ENCODE peak calls at places on chromosomes 2 and 18, in five cellular contexts. One of them, this sample, is unnamed.

GRCh38 chr2:98458207-98458606 is 13.5 kb downstream of the INPP4A start:
- DNase-seq in frontal cortex: no peak
- DNase-seq in caudate nucleus: no peak
- DNase-seq in NCI-H446 treated with DMSO at 0.1 percent for 48 hours: no peak
- DNase-seq in HFFc6: peak
- DNase-seq in this sample: no peak

GRCh38 chr2:54570925-54571694 is 115.0 kb downstream of the SPTBN1 start:
- DNase-seq in frontal cortex: no peak
- DNase-seq in caudate nucleus: peak
- DNase-seq in NCI-H446 treated with DMSO at 0.1 percent for 48 hours: no peak
- DNase-seq in HFFc6: peak
- DNase-seq in this sample: no peak

GRCh38 chr2:173669271-173669853 is 295.8 kb downstream of the SP3 start:
- DNase-seq in frontal cortex: no peak
- DNase-seq in caudate nucleus: no peak
- DNase-seq in NCI-H446 treated with DMSO at 0.1 percent for 48 hours: no peak
- DNase-seq in HFFc6: peak
- DNase-seq in this sample: no peak

GRCh38 chr2:14828223-14828622 is 195.7 kb downstream of the LRATD1 start:
- DNase-seq in frontal cortex: no peak
- DNase-seq in caudate nucleus: no peak
- DNase-seq in NCI-H446 treated with DMSO at 0.1 percent for 48 hours: no peak
- DNase-seq in HFFc6: no peak
- DNase-seq in this sample: no peak

GRCh38 chr2:9203876-9204275 is 2.7 kb upstream of the ASAP2 start:
- DNase-seq in frontal cortex: no peak
- DNase-seq in caudate nucleus: no peak
- DNase-seq in NCI-H446 treated with DMSO at 0.1 percent for 48 hours: no peak
- DNase-seq in HFFc6: no peak
- DNase-seq in this sample: no peak

GRCh38 chr2:235749121-235749780 is 255.4 kb downstream of the AGAP1 start:
- DNase-seq in frontal cortex: no peak
- DNase-seq in caudate nucleus: no peak
- DNase-seq in NCI-H446 treated with DMSO at 0.1 percent for 48 hours: no peak
- DNase-seq in HFFc6: peak
- DNase-seq in this sample: no peak

GRCh38 chr2:17326717-17327116 is 191.5 kb downstream of the RAD51AP2 start:
- DNase-seq in frontal cortex: no peak
- DNase-seq in caudate nucleus: no peak
- DNase-seq in NCI-H446 treated with DMSO at 0.1 percent for 48 hours: peak
- DNase-seq in HFFc6: no peak
- DNase-seq in this sample: no peak

GRCh38 chr2:2826621-2827020 is 495.5 kb upstream of the MYT1L start:
- DNase-seq in frontal cortex: no peak
- DNase-seq in caudate nucleus: no peak
- DNase-seq in NCI-H446 treated with DMSO at 0.1 percent for 48 hours: no peak
- DNase-seq in HFFc6: no peak
- DNase-seq in this sample: no peak

GRCh38 chr2:149507933-149508332 is 79.6 kb downstream of the MMADHC start:
- DNase-seq in frontal cortex: no peak
- DNase-seq in caudate nucleus: no peak
- DNase-seq in NCI-H446 treated with DMSO at 0.1 percent for 48 hours: no peak
- DNase-seq in HFFc6: no peak
- DNase-seq in this sample: no peak

GRCh38 chr2:128329607-128330006 is 10.9 kb upstream of the HS6ST1 start:
- DNase-seq in frontal cortex: no peak
- DNase-seq in caudate nucleus: no peak
- DNase-seq in NCI-H446 treated with DMSO at 0.1 percent for 48 hours: no peak
- DNase-seq in HFFc6: no peak
- DNase-seq in this sample: no peak

GRCh38 chr2:69466728-69467127 is 29.5 kb upstream of the NFU1 start:
- DNase-seq in frontal cortex: no peak
- DNase-seq in caudate nucleus: no peak
- DNase-seq in NCI-H446 treated with DMSO at 0.1 percent for 48 hours: no peak
- DNase-seq in HFFc6: no peak
- DNase-seq in this sample: no peak

GRCh38 chr18:41881285-41881684 is 73.7 kb upstream of the PIK3C3 start:
- DNase-seq in frontal cortex: no peak
- DNase-seq in caudate nucleus: no peak
- DNase-seq in NCI-H446 treated with DMSO at 0.1 percent for 48 hours: no peak
- DNase-seq in HFFc6: peak
- DNase-seq in this sample: no peak

GRCh38 chr2:162074937-162075688 is 1.1 kb upstream of the DPP4 start:
- DNase-seq in frontal cortex: no peak
- DNase-seq in caudate nucleus: no peak
- DNase-seq in NCI-H446 treated with DMSO at 0.1 percent for 48 hours: no peak
- DNase-seq in HFFc6: peak
- DNase-seq in this sample: no peak

GRCh38 chr2:150045601-150046000 is 441.9 kb downstream of the RND3 start:
- DNase-seq in frontal cortex: no peak
- DNase-seq in caudate nucleus: no peak
- DNase-seq in NCI-H446 treated with DMSO at 0.1 percent for 48 hours: no peak
- DNase-seq in HFFc6: no peak
- DNase-seq in this sample: no peak

GRCh38 chr18:58268849-58269248 is 224.8 kb downstream of the NEDD4L start:
- DNase-seq in frontal cortex: no peak
- DNase-seq in caudate nucleus: no peak
- DNase-seq in NCI-H446 treated with DMSO at 0.1 percent for 48 hours: no peak
- DNase-seq in HFFc6: peak
- DNase-seq in this sample: no peak

GRCh38 chr2:183242937-183243336 is 118.7 kb downstream of the NUP35 start:
- DNase-seq in frontal cortex: no peak
- DNase-seq in caudate nucleus: no peak
- DNase-seq in NCI-H446 treated with DMSO at 0.1 percent for 48 hours: peak
- DNase-seq in HFFc6: no peak
- DNase-seq in this sample: no peak

GRCh38 chr2:8154936-8155335 is 526.9 kb upstream of the ID2 start:
- DNase-seq in frontal cortex: no peak
- DNase-seq in caudate nucleus: no peak
- DNase-seq in NCI-H446 treated with DMSO at 0.1 percent for 48 hours: no peak
- DNase-seq in HFFc6: peak
- DNase-seq in this sample: no peak

GRCh38 chr2:133341575-133341974 is 226.7 kb downstream of the NCKAP5 start:
- DNase-seq in frontal cortex: no peak
- DNase-seq in caudate nucleus: no peak
- DNase-seq in NCI-H446 treated with DMSO at 0.1 percent for 48 hours: no peak
- DNase-seq in HFFc6: no peak
- DNase-seq in this sample: no peak

GRCh38 chr2:233195027-233195426 is 56.4 kb upstream of the ATG16L1 start:
- DNase-seq in frontal cortex: no peak
- DNase-seq in caudate nucleus: no peak
- DNase-seq in NCI-H446 treated with DMSO at 0.1 percent for 48 hours: no peak
- DNase-seq in HFFc6: no peak
- DNase-seq in this sample: no peak

GRCh38 chr2:164793531-164793930 is 48.1 kb downstream of the COBLL1 start:
- DNase-seq in frontal cortex: no peak
- DNase-seq in caudate nucleus: no peak
- DNase-seq in NCI-H446 treated with DMSO at 0.1 percent for 48 hours: no peak
- DNase-seq in HFFc6: no peak
- DNase-seq in this sample: no peak

GRCh38 chr2:146037334-146037870 is 1517.5 kb upstream of the ZEB2 start:
- DNase-seq in frontal cortex: no peak
- DNase-seq in caudate nucleus: no peak
- DNase-seq in NCI-H446 treated with DMSO at 0.1 percent for 48 hours: no peak
- DNase-seq in HFFc6: peak
- DNase-seq in this sample: no peak

GRCh38 chr2:66587216-66587615 is 152.3 kb downstream of the MEIS1 start:
- DNase-seq in frontal cortex: no peak
- DNase-seq in caudate nucleus: no peak
- DNase-seq in NCI-H446 treated with DMSO at 0.1 percent for 48 hours: no peak
- DNase-seq in HFFc6: no peak
- DNase-seq in this sample: no peak

GRCh38 chr2:172775319-172775718 is 39.7 kb downstream of the RAPGEF4 start:
- DNase-seq in frontal cortex: no peak
- DNase-seq in caudate nucleus: no peak
- DNase-seq in NCI-H446 treated with DMSO at 0.1 percent for 48 hours: peak
- DNase-seq in HFFc6: no peak
- DNase-seq in this sample: no peak

GRCh38 chr2:202299712-202300111 is 34.1 kb downstream of the NOP58 start:
- DNase-seq in frontal cortex: no peak
- DNase-seq in caudate nucleus: no peak
- DNase-seq in NCI-H446 treated with DMSO at 0.1 percent for 48 hours: no peak
- DNase-seq in HFFc6: no peak
- DNase-seq in this sample: no peak

GRCh38 chr2:108073425-108074072 is 87.2 kb downstream of the SLC5A7 start:
- DNase-seq in frontal cortex: no peak
- DNase-seq in caudate nucleus: no peak
- DNase-seq in NCI-H446 treated with DMSO at 0.1 percent for 48 hours: no peak
- DNase-seq in HFFc6: no peak
- DNase-seq in this sample: no peak

GRCh38 chr2:72892506-72893173 is 5.4 kb downstream of the SPR start:
- DNase-seq in frontal cortex: no peak
- DNase-seq in caudate nucleus: peak
- DNase-seq in NCI-H446 treated with DMSO at 0.1 percent for 48 hours: peak
- DNase-seq in HFFc6: peak
- DNase-seq in this sample: peak

GRCh38 chr2:67215214-67215613 is 181.9 kb upstream of the ETAA1 start:
- DNase-seq in frontal cortex: no peak
- DNase-seq in caudate nucleus: no peak
- DNase-seq in NCI-H446 treated with DMSO at 0.1 percent for 48 hours: peak
- DNase-seq in HFFc6: peak
- DNase-seq in this sample: no peak

GRCh38 chr18:79986726-79987125 is 1.6 kb downstream of the TXNL4A start:
- DNase-seq in frontal cortex: no peak
- DNase-seq in caudate nucleus: no peak
- DNase-seq in NCI-H446 treated with DMSO at 0.1 percent for 48 hours: no peak
- DNase-seq in HFFc6: no peak
- DNase-seq in this sample: no peak

GRCh38 chr2:7193457-7193856 is 276.2 kb downstream of the RNF144A start:
- DNase-seq in frontal cortex: no peak
- DNase-seq in caudate nucleus: no peak
- DNase-seq in NCI-H446 treated with DMSO at 0.1 percent for 48 hours: no peak
- DNase-seq in HFFc6: no peak
- DNase-seq in this sample: no peak

GRCh38 chr18:55491606-55492005 is 96.4 kb downstream of the TCF4 start:
- DNase-seq in frontal cortex: no peak
- DNase-seq in caudate nucleus: no peak
- DNase-seq in NCI-H446 treated with DMSO at 0.1 percent for 48 hours: no peak
- DNase-seq in HFFc6: no peak
- DNase-seq in this sample: no peak

GRCh38 chr18:29083545-29083944 is 906.6 kb upstream of the CDH2 start:
- DNase-seq in frontal cortex: no peak
- DNase-seq in caudate nucleus: no peak
- DNase-seq in NCI-H446 treated with DMSO at 0.1 percent for 48 hours: no peak
- DNase-seq in HFFc6: no peak
- DNase-seq in this sample: no peak

GRCh38 chr2:237723613-237724012 is 75.0 kb upstream of the RBM44 start:
- DNase-seq in frontal cortex: no peak
- DNase-seq in caudate nucleus: no peak
- DNase-seq in NCI-H446 treated with DMSO at 0.1 percent for 48 hours: no peak
- DNase-seq in HFFc6: no peak
- DNase-seq in this sample: no peak

GRCh38 chr2:47724221-47724981 is 58.5 kb upstream of the MSH6 start:
- DNase-seq in frontal cortex: no peak
- DNase-seq in caudate nucleus: no peak
- DNase-seq in NCI-H446 treated with DMSO at 0.1 percent for 48 hours: no peak
- DNase-seq in HFFc6: no peak
- DNase-seq in this sample: no peak

GRCh38 chr2:112173646-112174319 is 35.6 kb downstream of the FBLN7 start:
- DNase-seq in frontal cortex: no peak
- DNase-seq in caudate nucleus: no peak
- DNase-seq in NCI-H446 treated with DMSO at 0.1 percent for 48 hours: no peak
- DNase-seq in HFFc6: no peak
- DNase-seq in this sample: no peak

GRCh38 chr18:75070235-75070624 is 138.7 kb downstream of the PTGR3 start:
- DNase-seq in frontal cortex: no peak
- DNase-seq in caudate nucleus: no peak
- DNase-seq in NCI-H446 treated with DMSO at 0.1 percent for 48 hours: no peak
- DNase-seq in HFFc6: no peak
- DNase-seq in this sample: no peak

GRCh38 chr2:216057688-216058193 is 23.9 kb downstream of the PECR start:
- DNase-seq in frontal cortex: no peak
- DNase-seq in caudate nucleus: no peak
- DNase-seq in NCI-H446 treated with DMSO at 0.1 percent for 48 hours: no peak
- DNase-seq in HFFc6: peak
- DNase-seq in this sample: no peak

This sample was measured in hypothalamus.